ENCODE peak calls at places on chromosome 12, in five cellular contexts. K is body of pancreas; C is T-helper 2 cell; U is T1000; D is stimulated activated CD4-positive, alpha-beta T cell treated with anti-CD3 and anti-CD28 coated beads, Interleukin-12 subunit alpha, Interleukin-12 subunit beta, amount 100 ng/mL, for 24 hours. V is an unnamed sample.
A peak's percentile ranks its signal among the peaks of the same experiment; 100 is the strongest.

GRCh38 chr12:3988519-3989217 is 115.5 kb upstream of the PARP11 start:
- DNase-seq in C (peak; percentile 63), U (no peak), K (no peak), D (no peak), V (no peak)

GRCh38 chr12:87931764-87932163 is 97.4 kb downstream of the C12orf50 start:
- DNase-seq in K (no peak), U (no peak), D (no peak), C (no peak), V (no peak)

GRCh38 chr12:6326316-6326959 is 15.4 kb downstream of the TNFRSF1A start:
- DNase-seq in U (no peak), D (no peak), C (no peak), K (no peak), V (no peak)

GRCh38 chr12:13205809-13206559 is 9.5 kb downstream of the EMP1 start:
- DNase-seq in U (peak; percentile 84), C (no peak), K (no peak), D (peak; percentile 31), V (no peak)

GRCh38 chr12:108568653-108569154 is 6.3 kb downstream of the ISCU start:
- DNase-seq in C (peak; percentile 98), D (peak; percentile 54), K (no peak), U (no peak), V (peak; percentile 72)

GRCh38 chr12:31324116-31324844 is 1.7 kb downstream of the SINHCAF start:
- DNase-seq in C (peak; percentile 87), D (peak; percentile 38), U (peak; percentile 55), K (peak; percentile 84), V (peak; percentile 57)

GRCh38 chr12:125149160-125150108 is 84.2 kb downstream of the AACS start:
- DNase-seq in K (peak; percentile 29), C (no peak), U (no peak), D (no peak), V (no peak)

GRCh38 chr12:105142259-105142658 is 34.7 kb downstream of the WASHC4 start:
- DNase-seq in K (no peak), C (no peak), D (no peak), U (no peak), V (no peak)

GRCh38 chr12:115451785-115452736 is 768.1 kb upstream of the TBX3 start:
- DNase-seq in D (no peak), K (peak; percentile 31), U (no peak), C (peak; percentile 25), V (no peak)

GRCh38 chr12:75995691-75996090 is 35.9 kb downstream of the PHLDA1 start:
- DNase-seq in D (no peak), U (no peak), K (no peak), C (no peak), V (no peak)

GRCh38 chr12:88309546-88309945 is 167.4 kb downstream of the TMTC3 start:
- DNase-seq in D (no peak), U (no peak), C (no peak), K (no peak), V (no peak)

GRCh38 chr12:56484566-56484965 is 3.4 kb downstream of the GLS2 start:
- DNase-seq in C (no peak), D (no peak), K (no peak), U (no peak), V (no peak)

GRCh38 chr12:93851245-93851665 is 174.1 kb downstream of the CRADD start:
- DNase-seq in C (peak; percentile 91), K (no peak), U (no peak), D (no peak), V (no peak)

GRCh38 chr12:76041406-76041805 is 9.8 kb upstream of the PHLDA1 start:
- DNase-seq in C (no peak), U (no peak), K (no peak), D (no peak), V (no peak)

GRCh38 chr12:5870183-5870582 is 74.9 kb downstream of the ANO2 start:
- DNase-seq in K (no peak), C (no peak), D (no peak), U (no peak), V (no peak)

GRCh38 chr12:31117203-31118011 is 43.7 kb downstream of the DDX11 start:
- DNase-seq in D (peak; percentile 51), C (peak; percentile 55), K (peak; percentile 47), U (peak; percentile 3), V (peak; percentile 44)

V was measured in activated CD4-positive, alpha-beta T cell treated with anti-CD3 and anti-CD28 coated beads, Interleukin-2, amount 50 U/mL, for 24 hours.